ENCODE peak calls at places on chromosomes 6 and 20, in five cellular contexts. Y is transverse colon; J is kidney tubule cell; B is effector CD4-positive, alpha-beta T cell; M is NT2/D1. T is an unnamed sample.

GRCh38 chr6:100160913-100161312 is 166.9 kb upstream of the MCHR2 start:
- DNase-seq in J (no peak), B (no peak), Y (no peak), M (no peak), T (no peak)

GRCh38 chr6:9646346-9647042 is 768.4 kb downstream of the TFAP2A start:
- DNase-seq in B (no peak), M (no peak), J (no peak), Y (no peak), T (no peak)

GRCh38 chr6:163667372-163668060 is 253.0 kb downstream of the QKI start:
- DNase-seq in B (no peak), M (no peak), Y (peak; percentile 38), J (no peak), T (peak; percentile 52)

GRCh38 chr20:4876301-4876700 is 125.0 kb downstream of the SLC23A2 start:
- DNase-seq in J (no peak), M (no peak), Y (no peak), B (no peak), T (no peak)

GRCh38 chr6:30490031-30490876 is 945 bp downstream of the HLA-E start:
- DNase-seq in Y (peak; percentile 82), J (peak; percentile 60), M (no peak), B (peak; percentile 75), T (no peak)

GRCh38 chr20:58852559-58853271 is at the start of gene GNAS:
- DNase-seq in B (peak; percentile 35), Y (peak; percentile 62), J (peak; percentile 59), M (peak; percentile 87), T (no peak)

GRCh38 chr6:163429858-163430448 is 15.4 kb downstream of the QKI start:
- DNase-seq in B (no peak), M (no peak), Y (no peak), J (no peak), T (no peak)

GRCh38 chr20:34709836-34710567 is 5.9 kb downstream of the TP53INP2 start:
- DNase-seq in B (no peak), Y (peak; percentile 72), M (peak; percentile 23), J (peak; percentile 49), T (peak; percentile 66)

GRCh38 chr6:112835078-112835477 is 487.9 kb downstream of the RFPL4B start:
- DNase-seq in J (no peak), Y (no peak), B (no peak), M (no peak), T (no peak)

GRCh38 chr20:2470051-2470431 is 548 bp downstream of the SNRPB start:
- DNase-seq in M (no peak), Y (peak; percentile 46), B (peak; percentile 48), J (peak; percentile 62), T (peak; percentile 58)

GRCh38 chr20:14415492-14415891 is 78.1 kb upstream of the FLRT3 start:
- DNase-seq in J (peak; percentile 61), M (no peak), B (no peak), Y (no peak), T (no peak)

GRCh38 chr6:42751055-42751454 is 5.2 kb upstream of the TBCC start:
- DNase-seq in M (no peak), B (no peak), Y (no peak), J (no peak), T (no peak)

GRCh38 chr20:62725596-62726268 is 17.1 kb downstream of the NTSR1 start:
- DNase-seq in B (no peak), Y (no peak), J (no peak), M (no peak), T (no peak)

GRCh38 chr20:45968081-45968671 is 3.8 kb downstream of the ZNF335 start:
- DNase-seq in J (no peak), M (no peak), B (no peak), Y (no peak), T (no peak)

GRCh38 chr6:53614676-53615075 is 50.9 kb downstream of the KLHL31 start:
- DNase-seq in Y (no peak), B (no peak), J (peak; percentile 88), M (no peak), T (no peak)

GRCh38 chr6:153994004-153994403 is 45.0 kb upstream of the OPRM1 start:
- DNase-seq in J (no peak), M (no peak), B (no peak), Y (no peak), T (no peak)

GRCh38 chr6:169619650-169620049 is 82.2 kb downstream of the WDR27 start:
- DNase-seq in B (no peak), M (peak; percentile 32), J (peak; percentile 6), Y (no peak), T (no peak)

GRCh38 chr6:63351995-63352586 is 32.3 kb upstream of the LGSN start:
- DNase-seq in B (no peak), Y (no peak), J (peak; percentile 65), M (no peak), T (no peak)

GRCh38 chr6:69339163-69339550 is 457.7 kb downstream of the LMBRD1 start:
- DNase-seq in M (no peak), B (no peak), J (no peak), Y (no peak), T (no peak)

GRCh38 chr20:54151073-54151436 is 22.7 kb downstream of the CYP24A1 start:
- DNase-seq in J (no peak), M (no peak), B (no peak), Y (no peak), T (no peak)

GRCh38 chr6:81614292-81614691 is 138.2 kb downstream of the TENT5A start:
- DNase-seq in Y (peak; percentile 26), B (no peak), J (no peak), M (no peak), T (peak; percentile 25)